ENCODE peak calls at places on chromosomes 16 and 17, in eight cellular contexts. X, V, Z, K, P, H, U and E are unnamed samples.

GRCh38 chr16:88282221-88283041 is 100.3 kb upstream of the ZNF469 start:
- DNase-seq in X (no peak), V (no peak), Z (no peak), K (no peak), P (peak), H (no peak), U (no peak), E (peak)

GRCh38 chr17:17853811-17854527 is 17.2 kb upstream of the SREBF1 start:
- DNase-seq in X (no peak), V (no peak), Z (no peak), K (no peak), P (no peak), H (no peak), U (no peak), E (no peak)

GRCh38 chr16:51851111-51851510 is 695.8 kb downstream of the TOX3 start:
- DNase-seq in X (no peak), V (no peak), Z (no peak), K (no peak), P (no peak), H (no peak), U (no peak), E (no peak)

GRCh38 chr16:57590654-57591085 is 37.8 kb upstream of the ADGRG1 start:
- DNase-seq in X (no peak), V (no peak), Z (no peak), K (no peak), P (peak), H (no peak), U (no peak), E (no peak)

GRCh38 chr16:85902366-85903155 is 3.6 kb downstream of the IRF8 start:
- DNase-seq in X (no peak), V (no peak), Z (no peak), K (peak), P (no peak), H (no peak), U (peak), E (no peak)

GRCh38 chr16:50153648-50154368 is 702 bp downstream of the TENT4B start:
- DNase-seq in X (peak), V (no peak), Z (peak), K (peak), P (no peak), H (no peak), U (peak), E (peak)

GRCh38 chr16:79439866-79440265 is 160.7 kb downstream of the MAF start:
- DNase-seq in X (no peak), V (no peak), Z (no peak), K (no peak), P (no peak), H (no peak), U (no peak), E (no peak)

GRCh38 chr17:60604686-60605334 is 4.8 kb downstream of the PPM1D start:
- DNase-seq in X (no peak), V (no peak), Z (peak), K (no peak), P (peak), H (no peak), U (no peak), E (no peak)

GRCh38 chr17:65020284-65020683 is 36.3 kb downstream of the GNA13 start:
- DNase-seq in X (no peak), V (no peak), Z (no peak), K (no peak), P (peak), H (no peak), U (no peak), E (no peak)

GRCh38 chr16:58418601-58419000 is 26.3 kb downstream of the GINS3 start:
- DNase-seq in X (no peak), V (no peak), Z (no peak), K (no peak), P (peak), H (no peak), U (no peak), E (no peak)

GRCh38 chr16:29687755-29688154 is 8.8 kb downstream of the QPRT start:
- DNase-seq in X (no peak), V (no peak), Z (no peak), K (no peak), P (no peak), H (no peak), U (no peak), E (no peak)